ENCODE peak calls at places on chromosomes 7 and 10, in four cellular contexts. X is right lobe of liver, O is anterior cingulate cortex, J is mucosa of descending colon. G is an unnamed sample.

GRCh38 chr10:3625959-3626751 is 158.9 kb downstream of the KLF6 start:
- DNase-seq in O (no peak), X (no peak), J (no peak), G (no peak)

GRCh38 chr10:85557706-85558105 is 808.9 kb downstream of the GRID1 start:
- DNase-seq in J (no peak), X (no peak), O (no peak), G (no peak)

GRCh38 chr7:1708640-1709249 is 38.7 kb downstream of the ELFN1 start:
- DNase-seq in O (no peak), J (peak), X (peak), G (no peak)

GRCh38 chr10:75402486-75403143 is 1.1 kb upstream of the ZNF503 start:
- DNase-seq in O (no peak), J (peak), X (peak), G (peak)

GRCh38 chr7:37970211-37970610 is 49.8 kb downstream of the EPDR1 start:
- DNase-seq in J (no peak), X (no peak), O (no peak), G (no peak)

GRCh38 chr10:66204838-66205237 is 721.0 kb upstream of the LRRTM3 start:
- DNase-seq in X (no peak), J (no peak), O (no peak), G (no peak)

GRCh38 chr10:86956841-86957448 is 470 bp downstream of the MMRN2 start:
- DNase-seq in O (no peak), X (peak), J (no peak), G (no peak)

GRCh38 chr7:105902325-105902911 is 26.0 kb upstream of the ATXN7L1 start:
- DNase-seq in X (no peak), O (no peak), J (no peak), G (no peak)

GRCh38 chr7:16804674-16805439 is at the start of gene AGR2:
- DNase-seq in O (no peak), J (peak), X (no peak), G (peak)

GRCh38 chr7:18667466-18667865 is 171.9 kb downstream of the HDAC9 start:
- DNase-seq in O (no peak), J (no peak), X (no peak), G (no peak)

GRCh38 chr10:127021771-127022170 is 116.5 kb downstream of the DOCK1 start:
- DNase-seq in J (no peak), X (no peak), O (no peak), G (no peak)

GRCh38 chr10:123994417-123995081 is 98.8 kb downstream of the CHST15 start:
- DNase-seq in J (peak), O (peak), X (peak), G (peak)

GRCh38 chr7:46811529-46811928 is 770.4 kb downstream of the TNS3 start:
- DNase-seq in O (no peak), J (no peak), X (no peak), G (no peak)

GRCh38 chr10:61186408-61186807 is 242.4 kb upstream of the RHOBTB1 start:
- DNase-seq in O (no peak), J (no peak), X (no peak), G (no peak)

GRCh38 chr10:99631496-99631895 is 11.3 kb upstream of the SLC25A28 start:
- DNase-seq in O (no peak), J (no peak), X (no peak), G (no peak)

GRCh38 chr10:27479016-27479415 is 25.1 kb upstream of the RAB18 start:
- DNase-seq in O (no peak), X (no peak), J (no peak), G (no peak)

G was measured in stomach.